ENCODE peak calls at places on chromosome 3, in seven cellular contexts. N is cardiac muscle cell; Q is adipocyte; F is breast epithelium; M is CD8-positive, alpha-beta memory T cell; O is left ventricle myocardium inferior; P is CD4-positive, alpha-beta memory T cell. K is an unnamed sample. For H3K36me3 and H3K9me3, the result is how much of the 10 kb centered on the place peaks cover.

GRCh38 chr3:57805674-57806073 is 49.6 kb downstream of the SLMAP start:
- DNase-seq in N (no peak), Q (peak), F (no peak), M (no peak), O (no peak), P (no peak), K (peak)

GRCh38 chr3:56869157-56869889 is 67.6 kb upstream of the ARHGEF3 start:
- DNase-seq in N (no peak), Q (no peak), F (no peak), M (no peak), O (no peak), P (no peak), K (no peak)

GRCh38 chr3:193871093-193871485 is 264.9 kb upstream of the HES1 start:
- DNase-seq in N (no peak), Q (no peak), F (no peak), M (no peak), O (no peak), P (no peak), K (no peak)

GRCh38 chr3:163878396-163878795 is 1199.9 kb downstream of the SI start:
- DNase-seq in N (peak), Q (no peak), F (no peak), M (no peak), O (no peak), P (no peak), K (no peak)

GRCh38 chr3:159721324-159721723 is 267.3 kb upstream of the IL12A start:
- DNase-seq in N (no peak), Q (no peak), F (no peak), M (no peak), O (no peak), P (no peak), K (no peak)

GRCh38 chr3:5138214-5138981 is 16.3 kb downstream of the ARL8B start:
- DNase-seq in N (peak), Q (peak), F (no peak), M (no peak), O (no peak), P (no peak), K (no peak)

GRCh38 chr3:195802261-195802701 is 9.4 kb downstream of the MUC4 start:
- DNase-seq in N (no peak), Q (no peak), F (no peak), M (no peak), O (no peak), P (peak), K (no peak)

GRCh38 chr3:139534992-139535879 is 4.3 kb downstream of the RBP1 start:
- DNase-seq in N (peak), Q (peak), F (peak), M (no peak), O (peak), P (no peak), K (peak)

GRCh38 chr3:17179381-17180205 is 294.8 kb downstream of the PLCL2 start:
- DNase-seq in N (peak), Q (no peak), F (no peak), M (no peak), O (no peak), P (peak), K (no peak)

GRCh38 chr3:9916734-9917680 is at the start of gene IL17RC:
- DNase-seq in N (peak), Q (peak), F (peak), M (no peak), O (peak), P (no peak), K (peak)

GRCh38 chr3:125437631-125438435 is 62.7 kb upstream of the ZNF148 start:
- DNase-seq in N (peak), Q (peak), F (peak), M (peak), O (peak), P (peak), K (peak)

GRCh38 chr3:69890691-69891090 is 108.8 kb upstream of the SAMMSON start:
- DNase-seq in N (no peak), Q (no peak), F (no peak), M (no peak), O (no peak), P (no peak), K (no peak)

GRCh38 chr3:160126761-160127160 is 98.5 kb upstream of the C3orf80 start:
- DNase-seq in N (no peak), Q (no peak), F (no peak), M (no peak), O (no peak), P (no peak), K (no peak)

GRCh38 chr3:13495921-13496723 is 16.0 kb downstream of the HDAC11 start:
- DNase-seq in N (peak), Q (peak), F (peak), M (peak), O (peak), P (peak), K (peak)

GRCh38 chr3:17841190-17841828 is 98.9 kb upstream of the TBC1D5 start:
- DNase-seq in N (peak), Q (peak), F (peak), M (peak), O (peak), P (peak), K (peak)

GRCh38 chr3:114362815-114363214 is 69.0 kb downstream of the TIGIT start:
- DNase-seq in N (peak), Q (peak), F (no peak), M (no peak), O (no peak), P (no peak), K (no peak)

GRCh38 chr3:37139567-37140052 is 34.8 kb downstream of the LRRFIP2 start:
- DNase-seq in N (no peak), Q (no peak), F (no peak), M (no peak), O (no peak), P (no peak), K (no peak)

GRCh38 chr3:110362756-110363155 is 708.9 kb upstream of the NECTIN3 start:
- DNase-seq in N (no peak), Q (no peak), F (no peak), M (no peak), O (no peak), P (no peak), K (no peak)

GRCh38 chr3:152317956-152318355 is 49.2 kb downstream of the MBNL1 start:
- DNase-seq in N (no peak), Q (peak), F (no peak), M (no peak), O (no peak), P (no peak), K (no peak)

GRCh38 chr3:139811331-139811730 is 123.7 kb upstream of the CLSTN2 start:
- DNase-seq in N (no peak), Q (peak), F (no peak), M (no peak), O (no peak), P (no peak), K (no peak)

GRCh38 chr3:136332776-136333175 is 82.6 kb downstream of the PCCB start:
- DNase-seq in N (no peak), Q (peak), F (no peak), M (no peak), O (no peak), P (no peak), K (peak)

GRCh38 chr3:29079358-29079757 is 201.5 kb upstream of the RBMS3 start:
- DNase-seq in N (no peak), Q (peak), F (no peak), M (no peak), O (no peak), P (no peak), K (no peak)

GRCh38 chr3:170714562-170715535 is 129.0 kb upstream of the SLC7A14 start:
- DNase-seq in N (no peak), Q (peak), F (no peak), M (no peak), O (no peak), P (no peak), K (no peak)

GRCh38 chr3:72011495-72011894 is 226.5 kb upstream of the PROK2 start:
- DNase-seq in N (no peak), Q (peak), F (peak), M (no peak), O (no peak), P (no peak), K (peak)

GRCh38 chr3:130850044-130850797 is 43.7 kb upstream of the ATP2C1 start:
- DNase-seq in N (no peak), Q (peak), F (no peak), M (no peak), O (no peak), P (peak), K (peak)

GRCh38 chr3:190574473-190574872 is 60.6 kb downstream of the IL1RAP start:
- DNase-seq in N (no peak), Q (no peak), F (no peak), M (no peak), O (no peak), P (no peak), K (no peak)

GRCh38 chr3:134685881-134686802 is 35.3 kb upstream of the KY start:
- DNase-seq in N (no peak), Q (peak), F (no peak), M (no peak), O (no peak), P (no peak), K (peak)

DNA sequence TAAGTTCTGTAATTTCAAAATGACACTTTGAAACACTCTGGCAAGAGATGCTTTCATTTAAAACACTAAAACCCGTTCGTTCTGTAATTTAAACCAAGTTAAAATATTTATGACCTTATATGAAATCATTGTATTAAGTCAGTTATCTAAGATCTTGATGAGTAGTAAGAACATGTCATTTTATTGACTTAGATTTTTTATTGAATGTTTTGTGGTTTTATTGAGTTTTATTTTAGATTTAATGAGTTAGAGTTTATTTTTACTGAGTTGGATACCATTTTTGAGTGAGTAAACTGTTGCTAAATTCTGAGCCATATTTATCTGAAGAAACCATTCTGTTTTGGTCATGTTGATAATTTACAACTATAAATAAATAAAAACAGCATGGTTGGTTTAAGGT is 94.3 kb downstream of the PPARG start:
- DNase-seq in N (no peak), Q (no peak), F (no peak), M (no peak), O (no peak), P (no peak), K (no peak)
- H3K36me3 ChIP-seq in N (under half), Q (half or more), F (under half), M (under half), O (under half), P (under half), K (under half)

GRCh38 chr3:6644070-6644929 is 216.6 kb upstream of the GRM7 start:
- DNase-seq in N (peak), Q (no peak), F (no peak), M (no peak), O (no peak), P (no peak), K (no peak)

DNA sequence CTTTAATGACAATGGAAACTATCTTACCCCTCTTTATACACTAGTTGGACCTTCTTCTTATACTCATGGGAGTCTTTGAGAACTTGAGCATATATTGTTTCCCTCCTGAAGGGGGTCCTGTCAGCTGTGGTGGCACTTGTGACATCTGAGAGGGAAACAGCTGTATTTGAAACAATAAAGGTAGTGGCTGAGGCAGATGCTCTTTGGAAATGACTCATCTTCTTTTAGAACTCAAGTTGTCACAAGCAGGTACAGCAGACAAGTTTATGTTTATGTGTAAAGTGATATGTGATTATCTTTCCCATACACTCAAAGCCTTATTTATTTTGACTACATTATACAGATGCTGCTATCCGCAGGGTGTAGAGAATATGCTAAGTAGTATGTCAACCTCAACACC is 220.0 kb upstream of the GRM7 start:
- DNase-seq in N (no peak), Q (no peak), F (no peak), M (no peak), O (no peak), P (no peak), K (no peak)
- H3K9me3 ChIP-seq in N (under half), Q (under half), F (under half), M (under half), O (under half), P (under half), K (under half)

DNA sequence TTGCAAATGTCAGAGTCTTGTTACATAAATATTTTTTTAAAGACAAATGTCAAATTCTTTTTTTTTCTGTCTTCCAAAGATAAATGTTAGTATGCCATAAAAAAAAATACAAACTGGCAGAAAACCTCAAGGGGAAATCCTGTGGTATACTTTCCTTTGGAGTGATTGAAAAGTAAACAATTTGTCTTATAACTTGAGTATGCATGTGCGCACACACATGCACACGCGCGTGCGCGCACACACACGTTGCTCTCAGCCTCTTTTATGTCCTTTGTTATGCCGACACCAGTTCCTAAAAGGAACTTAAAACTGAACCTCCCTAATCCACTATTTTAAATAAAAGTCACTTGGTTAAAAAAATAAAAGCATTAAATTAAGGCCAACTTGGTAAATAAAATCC is 58.0 kb downstream of the TGFBR2 start:
- DNase-seq in N (no peak), Q (no peak), F (no peak), M (no peak), O (no peak), P (peak), K (no peak)
- H3K36me3 ChIP-seq in N (under half), Q (half or more), F (under half), M (under half), O (under half), P (under half), K (under half)

GRCh38 chr3:149833241-149833640 is 20.2 kb downstream of the RNF13 start:
- DNase-seq in N (no peak), Q (no peak), F (no peak), M (no peak), O (no peak), P (no peak), K (no peak)
- H3K9me3 ChIP-seq in N (under half), Q (under half), F (under half), M (under half), O (half or more), P (under half), K (half or more)

DNA sequence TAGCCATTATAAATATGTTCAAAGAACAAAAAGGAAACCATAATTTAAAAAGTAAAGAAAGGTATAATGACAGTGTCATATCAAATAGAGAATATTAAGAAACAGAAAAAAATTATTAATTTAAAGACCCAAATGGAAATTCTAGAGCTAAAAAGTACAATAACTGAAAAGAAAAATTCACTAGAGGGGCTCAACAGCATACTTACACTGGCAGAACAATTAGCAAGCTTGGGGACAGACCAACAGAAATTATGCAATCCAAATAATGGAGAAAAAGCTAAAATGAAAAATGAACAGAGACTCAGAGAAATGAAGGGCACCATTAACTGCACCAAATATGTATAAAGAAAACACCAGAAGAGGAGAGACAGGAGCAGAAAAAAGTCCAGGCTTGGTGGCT is 13.7 kb downstream of the SPCS1 start:
- DNase-seq in N (no peak), Q (no peak), F (no peak), M (no peak), O (no peak), P (no peak), K (no peak)
- H3K36me3 ChIP-seq in N (under half), Q (under half), F (under half), M (under half), O (under half), P (under half), K (under half)

K was measured in MG63.